ENCODE peak calls at places on chromosomes 4 and X, in five cellular contexts. H is H1, C is fibroblast of the aortic adventitia, V is AG04450, E is A549. I is an unnamed sample.

GRCh38 chrX:110284159-110284558 is 33.7 kb downstream of the AMMECR1 start:
- DNase-seq in E (peak; percentile 58), C (peak; percentile 83), V (peak; percentile 45), H (no peak), I (peak; percentile 54)

GRCh38 chrX:2969021-2969420 is 37.3 kb upstream of the ARSH start:
- DNase-seq in E (no peak), V (no peak), C (no peak), H (no peak), I (no peak)

GRCh38 chrX:70196961-70197805 is 19.9 kb downstream of the DGAT2L6 start:
- DNase-seq in H (peak; percentile 9), E (peak; percentile 77), V (no peak), C (peak; percentile 67), I (peak; percentile 7)

GRCh38 chr4:75834772-75835154 is 67.5 kb downstream of the PPEF2 start:
- DNase-seq in H (no peak), C (peak; percentile 21), V (no peak), E (peak; percentile 50), I (no peak)

GRCh38 chr4:153227501-153227900 is 23.3 kb downstream of the TRIM2 start:
- DNase-seq in C (no peak), H (no peak), V (no peak), E (no peak), I (no peak)

GRCh38 chr4:41815478-41815877 is 67.0 kb upstream of the PHOX2B start:
- DNase-seq in C (no peak), E (no peak), H (no peak), V (no peak), I (no peak)

GRCh38 chr4:108941914-108942379 is 179.1 kb upstream of the ETNPPL start:
- DNase-seq in H (no peak), E (no peak), C (no peak), V (no peak), I (no peak)

GRCh38 chr4:53635697-53636483 is 44.6 kb upstream of the LNX1 start:
- DNase-seq in V (no peak), E (no peak), C (no peak), H (no peak), I (no peak)

GRCh38 chr4:54067163-54067562 is 2.8 kb upstream of the CHIC2 start:
- DNase-seq in H (no peak), E (peak; percentile 69), V (no peak), C (peak; percentile 98), I (no peak)

GRCh38 chrX:19646298-19646697 is 131.0 kb upstream of the MAP3K15 start:
- DNase-seq in V (no peak), E (no peak), H (no peak), C (no peak), I (no peak)

GRCh38 chr4:76548704-76549103 is 113.7 kb downstream of the SHROOM3 start:
- DNase-seq in C (no peak), E (no peak), V (no peak), H (no peak), I (no peak)

GRCh38 chr4:152573861-152574260 is 38.0 kb upstream of the FBXW7 start:
- DNase-seq in C (no peak), E (no peak), V (no peak), H (no peak), I (no peak)

GRCh38 chrX:8042304-8042703 is 115.1 kb upstream of the PNPLA4 start:
- DNase-seq in C (no peak), V (no peak), E (peak; percentile 4), H (no peak), I (no peak)

GRCh38 chr4:98929341-98930267 is 671 bp upstream of the EIF4E start:
- DNase-seq in E (peak; percentile 91), H (no peak), V (peak; percentile 81), C (peak; percentile 91), I (peak; percentile 90)

GRCh38 chrX:12563121-12563520 is 228.1 kb upstream of the PRPS2 start:
- DNase-seq in E (no peak), V (peak; percentile 11), C (peak; percentile 47), H (no peak), I (no peak)

GRCh38 chrX:150303386-150304097 is 59.6 kb upstream of the MAMLD1 start:
- DNase-seq in V (no peak), C (no peak), H (no peak), E (no peak), I (no peak)

GRCh38 chr4:184170996-184171395 is 46.7 kb downstream of the ENPP6 start:
- DNase-seq in H (no peak), V (peak; percentile 54), E (no peak), C (peak; percentile 48), I (peak; percentile 7)

GRCh38 chrX:54920610-54921426 is at the start of gene TRO:
- DNase-seq in V (no peak), E (no peak), C (peak; percentile 2), H (no peak), I (no peak)

GRCh38 chr4:27272264-27272663 is 411.6 kb downstream of the STIM2 start:
- DNase-seq in H (no peak), C (no peak), E (no peak), V (no peak), I (no peak)

GRCh38 chrX:9593756-9594155 is 128.9 kb downstream of the TBL1X start:
- DNase-seq in C (no peak), V (no peak), E (no peak), H (no peak), I (no peak)

GRCh38 chr4:3205995-3206394 is 43.0 kb upstream of the MSANTD1 start:
- DNase-seq in E (no peak), V (no peak), H (no peak), C (no peak), I (no peak)

GRCh38 chr4:100042235-100042634 is 92.2 kb upstream of the H2AZ1 start:
- DNase-seq in C (peak; percentile 20), H (no peak), E (no peak), V (no peak), I (no peak)

GRCh38 chr4:28259951-28260350 is 1399.3 kb downstream of the STIM2 start:
- DNase-seq in H (no peak), E (no peak), C (no peak), V (no peak), I (no peak)

GRCh38 chrX:46258356-46258755 is 286.9 kb downstream of the ZNF674 start:
- DNase-seq in V (no peak), C (peak; percentile 4), H (no peak), E (no peak), I (no peak)

GRCh38 chr4:70902577-70903281 is 560 bp downstream of the MOB1B start:
- DNase-seq in E (peak; percentile 2), V (no peak), C (peak; percentile 30), H (no peak), I (no peak)

GRCh38 chr4:188606635-188607034 is 467.4 kb downstream of the TRIML1 start:
- DNase-seq in V (no peak), H (no peak), E (no peak), C (no peak), I (no peak)

GRCh38 chrX:23386726-23387125 is 52.1 kb downstream of the PTCHD1 start:
- DNase-seq in C (no peak), V (no peak), E (no peak), H (no peak), I (no peak)

GRCh38 chrX:97294016-97294415 is 410.3 kb downstream of the RPA4 start:
- DNase-seq in H (no peak), V (no peak), C (no peak), E (no peak), I (no peak)

GRCh38 chrX:2848806-2849420 is 20.2 kb downstream of the GYG2 start:
- DNase-seq in V (no peak), H (no peak), C (peak; percentile 73), E (peak; percentile 23), I (peak; percentile 40)

GRCh38 chr4:51942833-51943215 is 77.3 kb downstream of the LRRC66 start:
- DNase-seq in C (no peak), H (no peak), E (no peak), V (no peak), I (no peak)

GRCh38 chr4:81651500-81651899 is 179.8 kb upstream of the RASGEF1B start:
- DNase-seq in V (no peak), C (peak; percentile 34), H (no peak), E (no peak), I (no peak)

GRCh38 chrX:850471-850916 is 219.9 kb downstream of the SHOX start:
- DNase-seq in V (no peak), C (no peak), E (no peak), H (no peak), I (no peak)

GRCh38 chrX:47802589-47802988 is 34.1 kb upstream of the ZNF81 start:
- DNase-seq in E (peak; percentile 66), V (no peak), H (no peak), C (peak; percentile 56), I (no peak)

GRCh38 chrX:9315086-9315485 is 149.8 kb upstream of the TBL1X start:
- DNase-seq in C (no peak), V (no peak), E (no peak), H (no peak), I (peak; percentile 41)

GRCh38 chr4:143587703-143588102 is 74.2 kb downstream of the SMARCA5 start:
- DNase-seq in V (no peak), E (peak; percentile 10), C (peak; percentile 19), H (no peak), I (no peak)
- TF ChIP-seq CTCF in V (no peak), E (no peak), C (no peak), H (no peak), I (no peak)

GRCh38 chr4:82868572-82868971 is 22.4 kb downstream of the SEC31A start:
- DNase-seq in H (no peak), E (no peak), V (no peak), C (no peak), I (no peak)

GRCh38 chr4:82866706-82867385 is 24.1 kb downstream of the SEC31A start:
- DNase-seq in E (no peak), C (no peak), H (no peak), V (no peak), I (no peak)

GRCh38 chr4:82861529-82861928 is 29.4 kb downstream of the SEC31A start:
- DNase-seq in V (no peak), H (no peak), C (no peak), E (no peak), I (no peak)

GRCh38 chr4:82865592-82865991 is 25.4 kb downstream of the SEC31A start:
- DNase-seq in C (peak; percentile 91), H (no peak), E (peak; percentile 49), V (peak; percentile 61), I (peak; percentile 73)

GRCh38 chr4:82864336-82865001 is 26.5 kb downstream of the SEC31A start:
- DNase-seq in V (no peak), H (no peak), C (no peak), E (no peak), I (no peak)
- H3K4me3 ChIP-seq in V (no peak overlapping the region), H (no peak overlapping the region), C (no peak overlapping the region), E (no peak overlapping the region), I (no peak overlapping the region)

GRCh38 chr4:64713256-64713840 is 304.1 kb upstream of the TECRL start:
- DNase-seq in C (peak; percentile 31), H (no peak), E (peak; percentile 28), V (no peak), I (peak; percentile 2)
- TF ChIP-seq CTCF in C (peak; percentile 51), H (peak; percentile 58), E (peak; percentile 28), V (peak; percentile 29), I (peak; percentile 32)

GRCh38 chr4:57153207-57153606 is 43.0 kb upstream of the IGFBP7 start:
- DNase-seq in V (no peak), E (no peak), H (no peak), C (no peak), I (no peak)

GRCh38 chr4:57156242-57156990 is 46.2 kb upstream of the IGFBP7 start:
- DNase-seq in E (peak; percentile 29), C (no peak), H (no peak), V (no peak), I (no peak)

GRCh38 chr4:57154191-57154590 is 44.0 kb upstream of the IGFBP7 start:
- DNase-seq in E (no peak), V (no peak), H (no peak), C (no peak), I (no peak)

GRCh38 chr4:57157611-57158137 is 47.5 kb upstream of the IGFBP7 start:
- DNase-seq in C (no peak), E (no peak), H (no peak), V (no peak), I (no peak)

GRCh38 chr4:57154926-57155325 is 44.7 kb upstream of the IGFBP7 start:
- DNase-seq in C (no peak), V (no peak), H (no peak), E (no peak), I (no peak)
- H3K4me3 ChIP-seq in C (no peak overlapping the region), V (no peak overlapping the region), H (no peak overlapping the region), E (no peak overlapping the region), I (no peak overlapping the region)